ENCODE peak calls at places on chromosomes 11 and 22, in five cellular contexts. S is stimulated activated CD8-positive, alpha-beta memory T cell treated with anti-CD3 and anti-CD28 coated beads, Interleukin-15, amount 100 ng/mL, for 24 hours; K is endothelial cell; R is activated CD4-positive, CD25-positive, alpha-beta regulatory T cell; I is M059J. B is an unnamed sample.
A peak's percentile ranks its signal among the peaks of the same experiment; 100 is the strongest.

GRCh38 chr11:70089631-70090030 is 11.5 kb downstream of the ANO1 start:
- DNase-seq in S (no peak), K (no peak), R (no peak), I (no peak), B (no peak)

GRCh38 chr11:14974021-14974698 is 2.0 kb upstream of the CALCA start:
- DNase-seq in S (no peak), K (peak; percentile 45), R (no peak), I (no peak), B (peak; percentile 34)

GRCh38 chr11:70059971-70060370 is 18.1 kb upstream of the ANO1 start:
- DNase-seq in S (no peak), K (no peak), R (no peak), I (no peak), B (no peak)

GRCh38 chr11:66607126-66607834 is 9.2 kb upstream of the RBM14 start:
- DNase-seq in S (no peak), K (no peak), R (no peak), I (peak; percentile 90), B (peak; percentile 91)

GRCh38 chr11:23866641-23867040 is 630.2 kb upstream of the LUZP2 start:
- DNase-seq in S (no peak), K (no peak), R (no peak), I (peak; percentile 81), B (peak; percentile 2)

GRCh38 chr11:109062445-109062844 is 359.5 kb upstream of the C11orf87 start:
- DNase-seq in S (no peak), K (no peak), R (no peak), I (no peak), B (peak; percentile 65)

GRCh38 chr11:2538951-2539735 is 94.3 kb downstream of the KCNQ1 start:
- DNase-seq in S (no peak), K (no peak), R (no peak), I (no peak), B (no peak)

GRCh38 chr22:40271440-40271839 is 74.9 kb upstream of the ADSL start:
- DNase-seq in S (no peak), K (no peak), R (no peak), I (no peak), B (no peak)

GRCh38 chr22:50014053-50014501 is 1.5 kb upstream of the IL17REL start:
- DNase-seq in S (no peak), K (no peak), R (no peak), I (no peak), B (no peak)

GRCh38 chr11:12979928-12980689 is 29.0 kb upstream of the RASSF10 start:
- DNase-seq in S (no peak), K (peak; percentile 6), R (no peak), I (no peak), B (no peak)

GRCh38 chr22:37972527-37972926 is 11.8 kb downstream of the SOX10 start:
- DNase-seq in S (no peak), K (no peak), R (no peak), I (no peak), B (no peak)

GRCh38 chr11:68037481-68038225 is 1.2 kb upstream of the TCIRG1 start:
- DNase-seq in S (no peak), K (no peak), R (no peak), I (no peak), B (no peak)

GRCh38 chr11:50098186-50098725 is 65.6 kb downstream of the OR4C45 start:
- DNase-seq in S (no peak), K (no peak), R (no peak), I (peak; percentile 5), B (no peak)

GRCh38 chr11:73270855-73271477 is 1.2 kb upstream of the P2RY6 start:
- DNase-seq in S (no peak), K (no peak), R (no peak), I (no peak), B (no peak)

GRCh38 chr11:121041072-121041471 is 17.2 kb downstream of the TBCEL start:
- DNase-seq in S (no peak), K (no peak), R (no peak), I (no peak), B (no peak)

GRCh38 chr22:26642465-26643367 is 14.7 kb upstream of the MIAT start:
- DNase-seq in S (peak; percentile 50), K (peak; percentile 22), R (peak; percentile 56), I (no peak), B (peak; percentile 68)

GRCh38 chr11:17389957-17390649 is 1.6 kb upstream of the KCNJ11 start:
- DNase-seq in S (no peak), K (no peak), R (no peak), I (no peak), B (no peak)

GRCh38 chr11:101127348-101127698 is 2.3 kb downstream of the PGR start:
- DNase-seq in S (no peak), K (peak; percentile 29), R (no peak), I (no peak), B (peak; percentile 41)

GRCh38 chr22:22825213-22825593 is 62.4 kb upstream of the IGLL5 start:
- DNase-seq in S (no peak), K (no peak), R (no peak), I (no peak), B (no peak)

GRCh38 chr11:65915821-65916251 is 3.0 kb downstream of the C11orf68 start:
- DNase-seq in S (no peak), K (no peak), R (no peak), I (peak; percentile 99), B (peak; percentile 98)

GRCh38 chr11:85809191-85809590 is 1.8 kb downstream of the SYTL2 start:
- DNase-seq in S (no peak), K (no peak), R (no peak), I (no peak), B (no peak)

GRCh38 chr11:12435264-12435663 is 57.9 kb downstream of the PARVA start:
- DNase-seq in S (no peak), K (no peak), R (no peak), I (no peak), B (no peak)

GRCh38 chr22:19974233-19974861 is 32.7 kb upstream of the TXNRD2 start:
- DNase-seq in S (no peak), K (peak; percentile 78), R (no peak), I (peak; percentile 14), B (peak; percentile 78)

GRCh38 chr11:128879817-128880216 is 11.3 kb upstream of the KCNJ5 start:
- DNase-seq in S (no peak), K (no peak), R (no peak), I (no peak), B (peak; percentile 24)

GRCh38 chr22:24474221-24474620 is 20.9 kb upstream of the UPB1 start:
- DNase-seq in S (no peak), K (no peak), R (no peak), I (peak; percentile 96), B (peak; percentile 92)

GRCh38 chr22:24325105-24325757 is 54.6 kb downstream of the SPECC1L start:
- DNase-seq in S (no peak), K (no peak), R (no peak), I (peak; percentile 80), B (peak; percentile 84)

GRCh38 chr11:2862950-2863618 is 22.5 kb downstream of the CDKN1C start:
- DNase-seq in S (no peak), K (no peak), R (no peak), I (peak; percentile 26), B (peak; percentile 35)

GRCh38 chr11:57155400-57155799 is 26.4 kb upstream of the LRRC55 start:
- DNase-seq in S (no peak), K (no peak), R (no peak), I (no peak), B (peak; percentile 22)

GRCh38 chr11:58505849-58506248 is 2.1 kb downstream of the OR5B21 start:
- DNase-seq in S (no peak), K (no peak), R (no peak), I (no peak), B (no peak)

GRCh38 chr11:12272821-12273617 is 104.4 kb upstream of the PARVA start:
- DNase-seq in S (no peak), K (no peak), R (no peak), I (peak; percentile 86), B (peak; percentile 75)

GRCh38 chr11:131425285-131425684 is 54.9 kb downstream of the NTM start:
- DNase-seq in S (no peak), K (no peak), R (no peak), I (no peak), B (no peak)

GRCh38 chr11:10208045-10208674 is 85.9 kb downstream of the SBF2 start:
- DNase-seq in S (no peak), K (no peak), R (no peak), I (peak; percentile 58), B (peak; percentile 54)

GRCh38 chr22:49962751-49963646 is 2.4 kb downstream of the PIM3 start:
- DNase-seq in S (no peak), K (no peak), R (no peak), I (no peak), B (no peak)